ENCODE peak calls at places on chromosome X, in seven cellular contexts. O is H9, L is left ventricle myocardium inferior, K is lower leg skin, I is type B pancreatic cell, X is EL, S is iris pigment epithelial cell. W is an unnamed sample.

GRCh38 chrX:153812220-153812619 is 17.8 kb downstream of the SSR4 start:
- DNase-seq in O (no peak), L (no peak), K (no peak), I (no peak), X (no peak), S (no peak), W (no peak)

GRCh38 chrX:116897526-116897925 is 434.8 kb upstream of the CT83 start:
- DNase-seq in O (no peak), L (no peak), K (no peak), I (no peak), X (no peak), S (no peak), W (no peak)

GRCh38 chrX:39491548-39492297 is 606.0 kb downstream of the BCOR start:
- DNase-seq in O (no peak), L (no peak), K (no peak), I (no peak), X (no peak), S (no peak), W (no peak)

GRCh38 chrX:13026877-13027652 is 17.4 kb downstream of the FAM9C start:
- DNase-seq in O (no peak), L (no peak), K (no peak), I (no peak), X (no peak), S (no peak), W (no peak)

GRCh38 chrX:129938081-129938480 is 32.1 kb downstream of the UTP14A start:
- DNase-seq in O (peak; percentile 29), L (no peak), K (no peak), I (no peak), X (no peak), S (no peak), W (no peak)

GRCh38 chrX:74343970-74344622 is 40.1 kb downstream of the ZCCHC13 start:
- DNase-seq in O (peak; percentile 85), L (no peak), K (peak; percentile 41), I (no peak), X (peak; percentile 94), S (peak; percentile 88), W (peak; percentile 11)

GRCh38 chrX:107741318-107741813 is 34.2 kb downstream of the TSC22D3 start:
- DNase-seq in O (no peak), L (no peak), K (no peak), I (no peak), X (no peak), S (no peak), W (no peak)

GRCh38 chrX:28542791-28543190 is 44.5 kb upstream of the IL1RAPL1 start:
- DNase-seq in O (no peak), L (no peak), K (no peak), I (no peak), X (no peak), S (no peak), W (no peak)

GRCh38 chrX:154334496-154334895 is 38.9 kb downstream of the TKTL1 start:
- DNase-seq in O (no peak), L (no peak), K (no peak), I (no peak), X (no peak), S (no peak), W (no peak)

GRCh38 chrX:110086162-110086915 is 83.4 kb downstream of the TMEM164 start:
- DNase-seq in O (no peak), L (no peak), K (no peak), I (no peak), X (peak; percentile 54), S (peak; percentile 69), W (no peak)

GRCh38 chrX:136115124-136115908 is 32.0 kb upstream of the FHL1 start:
- DNase-seq in O (no peak), L (no peak), K (no peak), I (no peak), X (no peak), S (peak; percentile 38), W (no peak)

W was measured in thoracic aorta.